ENCODE peak calls at places on chromosomes 4 and X, in five cellular contexts. C, F, N, R and T are unnamed samples. For H3K36me3 and H3K4me1, the result is how much of the 10 kb centered on the place peaks cover.

GRCh38 chr4:113762061-113762850 is 718 bp upstream of the CAMK2D start:
- DNase-seq in N (peak), C (peak), R (peak), F (peak), T (peak)

GRCh38 chr4:149493492-149493891 is 322.2 kb downstream of the IQCM start:
- DNase-seq in F (no peak), N (no peak), C (no peak), R (peak), T (no peak)

GRCh38 chr4:5940470-5941203 is 47.8 kb upstream of the CRMP1 start:
- DNase-seq in F (no peak), C (no peak), R (peak), N (no peak), T (no peak)

GRCh38 chr4:153480704-153481103 is 14.5 kb downstream of the TMEM131L start:
- DNase-seq in C (no peak), R (no peak), N (no peak), F (no peak), T (no peak)

GRCh38 chr4:168059251-168059650 is 33.1 kb upstream of the ANXA10 start:
- DNase-seq in C (no peak), N (no peak), F (no peak), R (peak), T (no peak)

GRCh38 chrX:40368611-40369061 is 212.1 kb upstream of the ATP6AP2 start:
- DNase-seq in F (no peak), N (no peak), C (no peak), R (no peak), T (no peak)

GRCh38 chr4:184922301-184922700 is 96.0 kb upstream of the HELT start:
- DNase-seq in N (no peak), C (no peak), F (no peak), R (no peak), T (no peak)

GRCh38 chr4:3870567-3870962 is 104.4 kb downstream of the ADRA2C start:
- DNase-seq in R (no peak), N (no peak), F (no peak), C (no peak), T (no peak)

GRCh38 chr4:10623241-10623640 is 61.3 kb downstream of the CLNK start:
- DNase-seq in F (no peak), C (no peak), N (no peak), R (peak), T (no peak)

GRCh38 chr4:7432531-7433375 is 2.0 kb downstream of the PSAPL1 start:
- DNase-seq in C (no peak), N (no peak), R (no peak), F (no peak), T (peak)

GRCh38 chr4:59608466-59608865 is 1591.7 kb upstream of the ADGRL3 start:
- DNase-seq in C (no peak), R (peak), F (no peak), N (no peak), T (no peak)

GRCh38 chrX:107629533-107629909 is 1.2 kb downstream of the PRPS1 start:
- DNase-seq in C (peak), N (no peak), R (peak), F (no peak), T (no peak)

GRCh38 chr4:70637239-70637920 is 8.8 kb downstream of the ENAM start:
- DNase-seq in F (no peak), C (no peak), N (no peak), R (no peak), T (no peak)

GRCh38 chr4:111678466-111678865 is 466.8 kb upstream of the FAM241A start:
- DNase-seq in F (no peak), N (no peak), R (peak), C (no peak), T (no peak)

GRCh38 chr4:10115657-10116624 is 658 bp downstream of the WDR1 start:
- DNase-seq in C (peak), R (no peak), N (peak), F (peak), T (peak)

GRCh38 chr4:129899849-129900248 is 803.9 kb downstream of the C4orf33 start:
- DNase-seq in R (no peak), N (no peak), C (no peak), F (no peak), T (no peak)

GRCh38 chr4:5973486-5974220 is 44.6 kb downstream of the C4orf50 start:
- DNase-seq in N (no peak), F (no peak), R (no peak), C (no peak), T (no peak)

GRCh38 chr4:175373031-175373430 is 439.0 kb downstream of the GPM6A start:
- DNase-seq in F (no peak), N (no peak), C (no peak), R (peak), T (no peak)

GRCh38 chrX:153061732-153062131 is 5.5 kb downstream of the PNMA3 start:
- DNase-seq in R (peak), C (no peak), F (no peak), N (no peak), T (no peak)

GRCh38 chr4:41132055-41132683 is 82.2 kb downstream of the APBB2 start:
- DNase-seq in C (peak), N (no peak), F (no peak), R (no peak), T (no peak)

GRCh38 chr4:90318208-90318607 is 191.0 kb downstream of the CCSER1 start:
- DNase-seq in F (no peak), R (peak), N (no peak), C (no peak), T (no peak)

GRCh38 chr4:137923494-137923893 is 318.7 kb downstream of the SLC7A11 start:
- DNase-seq in C (no peak), R (no peak), F (no peak), N (no peak), T (no peak)

GRCh38 chr4:185237185-185237584 is 27.8 kb downstream of the SNX25 start:
- DNase-seq in R (no peak), F (no peak), C (no peak), N (no peak), T (no peak)

GRCh38 chrX:134171661-134172587 is 65.1 kb upstream of the CCDC160 start:
- DNase-seq in F (no peak), R (no peak), N (peak), C (peak), T (peak)

GRCh38 chr4:18185491-18185890 is 163.9 kb upstream of the LCORL start:
- DNase-seq in N (no peak), C (no peak), F (no peak), R (no peak), T (no peak)

GRCh38 chr4:92047209-92047877 is 256.4 kb upstream of the GRID2 start:
- DNase-seq in F (no peak), N (no peak), C (no peak), R (peak), T (no peak)

GRCh38 chr4:169627307-169627706 is 6.9 kb downstream of the CLCN3 start:
- DNase-seq in F (no peak), C (no peak), R (no peak), N (no peak), T (no peak)

GRCh38 chr4:114603455-114603854 is 4.8 kb downstream of the UGT8 start:
- DNase-seq in C (no peak), N (no peak), F (no peak), R (no peak), T (no peak)

GRCh38 chr4:99572527-99573240 is 1.9 kb upstream of the MTTP start:
- DNase-seq in N (no peak), F (no peak), C (no peak), R (no peak), T (no peak)

GRCh38 chr4:25051534-25051933 is 20.8 kb upstream of the LGI2 start:
- DNase-seq in C (no peak), R (peak), F (no peak), N (no peak), T (no peak)

GRCh38 chr4:32748498-32748897 is 2028.3 kb downstream of the PCDH7 start:
- DNase-seq in R (no peak), C (no peak), F (no peak), N (no peak), T (no peak)

GRCh38 chr4:153735901-153736461 is 23.8 kb downstream of the RNF175 start:
- DNase-seq in N (no peak), F (no peak), C (no peak), R (peak), T (no peak)

GRCh38 chr4:183841001-183841400 is 64.1 kb upstream of the STOX2 start:
- DNase-seq in F (no peak), N (no peak), C (no peak), R (no peak), T (no peak)

GRCh38 chr4:188246488-188246887 is 107.2 kb downstream of the TRIML1 start:
- DNase-seq in C (no peak), N (no peak), R (no peak), F (no peak), T (no peak)

GRCh38 chr4:118865091-118865708 is 23.5 kb upstream of the SYNPO2 start:
- DNase-seq in N (no peak), C (peak), F (no peak), R (peak), T (peak)

GRCh38 chrX:81316163-81316562 is 114.3 kb downstream of the SH3BGRL start:
- DNase-seq in C (no peak), R (peak), F (no peak), N (no peak), T (no peak)

GRCh38 chr4:173146456-173146855 is 22.2 kb upstream of the GALNT7 start:
- DNase-seq in R (no peak), F (no peak), N (no peak), C (no peak), T (no peak)

GRCh38 chr4:173014113-173014558 is 154.5 kb upstream of the GALNT7 start:
- DNase-seq in R (peak), N (no peak), C (no peak), F (no peak), T (no peak)

GRCh38 chr4:164204434-164204833 is 549.5 kb upstream of the SMIM31 start:
- DNase-seq in C (no peak), N (no peak), F (no peak), R (peak), T (no peak)
- H3K27ac ChIP-seq in C (no peak), N (no peak), F (no peak), R (peak), T (no peak)

GRCh38 chr4:107691378-107691777 is 28.7 kb downstream of the PAPSS1 start:
- DNase-seq in N (no peak), F (no peak), C (no peak), R (no peak), T (no peak)
- H3K36me3 ChIP-seq in N (under half), F (under half), C (under half), R (under half), T (under half)

DNA sequence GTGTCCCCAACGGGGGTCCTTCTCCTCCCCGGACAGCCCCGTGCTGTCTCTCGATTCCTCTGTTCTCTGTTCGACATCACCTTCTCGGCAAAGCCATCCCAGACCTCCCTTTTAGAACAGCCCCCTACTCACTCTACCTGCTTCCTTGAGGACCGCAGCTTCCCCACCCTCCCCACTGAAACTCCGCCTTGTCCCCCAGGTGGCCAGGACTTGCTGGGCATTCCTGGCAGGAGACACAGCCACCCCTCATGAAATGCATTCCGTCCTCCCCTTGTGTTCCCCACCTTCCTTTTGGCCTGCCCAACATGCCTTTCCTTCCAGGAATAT is 34.8 kb upstream of the GPR78 start:
- DNase-seq in C (no peak), N (no peak), F (no peak), R (no peak), T (no peak)
- H3K4me1 ChIP-seq in C (under half), N (under half), F (under half), R (under half), T (under half)

DNA sequence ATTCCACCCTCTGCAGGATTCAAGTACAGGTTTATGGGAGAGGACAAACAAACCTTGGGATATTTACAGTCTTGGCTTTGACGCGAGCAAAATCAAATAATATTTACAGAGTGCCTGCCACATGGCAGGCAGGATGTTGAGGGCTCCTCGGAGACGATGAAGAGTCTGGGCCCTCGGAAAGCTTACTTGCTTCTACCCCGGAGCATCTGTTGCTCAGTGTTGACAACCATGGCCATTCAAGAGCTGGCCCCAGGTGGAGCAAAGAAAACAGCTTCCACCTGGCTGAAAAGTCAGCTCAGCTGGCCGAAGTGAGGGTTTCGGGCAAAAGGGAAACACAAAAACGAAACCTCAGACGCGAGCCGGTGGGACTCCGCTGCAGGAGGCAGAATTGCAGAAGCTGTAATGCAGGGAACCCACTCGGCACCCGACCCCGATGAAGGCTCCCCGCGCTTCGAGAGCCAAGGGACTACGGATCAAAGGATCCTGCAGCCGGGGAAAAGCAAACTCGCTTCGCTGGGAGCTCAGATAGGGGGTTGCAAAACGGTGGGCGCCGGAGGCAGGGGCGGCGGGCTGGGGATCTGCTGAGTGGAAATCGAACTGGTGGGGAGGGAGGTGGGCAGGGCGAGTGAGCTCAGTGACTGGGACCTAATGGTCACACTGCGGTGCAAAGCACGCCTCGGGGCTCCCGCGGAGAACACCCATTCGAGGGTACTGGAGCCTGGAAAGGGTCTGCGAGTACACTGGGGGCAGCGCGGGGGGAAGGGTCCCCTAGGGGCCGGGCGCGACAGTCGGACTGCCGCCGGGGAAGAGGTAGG is 777 bp downstream of the ATP8A1 start:
- DNase-seq in R (no peak), N (peak), C (peak), F (peak), T (peak)
- H3K27ac ChIP-seq in R (no peak), N (peak), C (peak), F (peak), T (peak)

DNA sequence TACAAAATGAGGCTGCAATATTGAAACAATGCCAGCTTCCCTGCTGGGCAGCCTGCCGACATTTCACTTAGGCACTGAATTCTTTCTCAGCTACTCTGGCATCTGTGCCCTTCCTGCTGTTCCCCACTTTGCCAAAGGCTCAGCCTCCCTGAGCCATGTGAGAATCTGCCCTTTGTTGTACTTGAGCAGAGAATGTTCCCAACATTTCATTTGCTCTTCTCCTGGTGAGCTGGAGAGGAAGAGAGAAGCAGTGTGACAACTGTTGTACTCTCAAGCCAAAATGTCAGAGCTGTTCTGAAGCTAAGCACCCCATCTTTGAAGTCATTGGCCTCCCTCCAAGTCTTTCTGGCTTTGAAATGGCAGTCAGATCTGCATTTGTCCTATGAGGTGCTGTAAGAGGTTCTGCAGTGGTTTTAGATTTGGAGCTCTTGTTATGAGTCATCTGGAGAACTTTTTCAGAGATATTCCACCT is 32.5 kb downstream of the LANCL3 start:
- DNase-seq in C (no peak), F (no peak), R (no peak), N (no peak), T (no peak)
- H3K36me3 ChIP-seq in C (under half), F (under half), R (under half), N (under half), T (under half)

GRCh38 chr4:2691952-2692435 is 64.1 kb downstream of the TNIP2 start:
- DNase-seq in F (no peak), N (no peak), C (no peak), R (no peak), T (no peak)
- H3K4me1 ChIP-seq in F (under half), N (under half), C (under half), R (under half), T (under half)

DNA sequence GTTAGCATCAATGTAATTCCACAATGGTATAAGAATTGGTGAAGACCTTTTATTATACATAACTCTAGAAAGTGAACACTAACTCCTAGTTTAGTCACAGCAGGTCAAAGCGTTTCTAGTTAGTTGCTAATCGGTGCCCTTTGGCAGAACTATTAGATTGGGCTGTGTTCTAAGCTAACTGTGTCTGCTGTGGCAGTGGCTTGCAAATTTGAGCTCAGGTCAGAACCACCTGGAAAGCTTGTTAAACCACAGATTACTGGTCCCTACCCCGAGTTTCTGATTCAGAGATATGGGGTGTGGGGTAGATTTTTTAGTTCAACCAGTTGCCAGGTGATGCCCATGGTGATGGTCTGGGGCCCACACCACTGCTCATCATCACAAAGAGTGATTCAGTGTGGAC is 332.1 kb downstream of the UNC5C start:
- DNase-seq in N (no peak), R (no peak), F (no peak), C (no peak), T (no peak)
- H3K27ac ChIP-seq in N (no peak), R (no peak), F (no peak), C (no peak), T (no peak)

GRCh38 chrX:132665676-132666075 is 176.8 kb upstream of the MBNL3 start:
- DNase-seq in N (no peak), F (no peak), C (no peak), R (no peak), T (no peak)

GRCh38 chrX:132669142-132669541 is 180.3 kb upstream of the MBNL3 start:
- DNase-seq in C (no peak), N (no peak), F (no peak), R (no peak), T (no peak)

GRCh38 chrX:132676102-132676501 is 187.3 kb upstream of the MBNL3 start:
- DNase-seq in N (no peak), R (no peak), F (no peak), C (no peak), T (no peak)

GRCh38 chrX:132676561-132677186 is 187.8 kb upstream of the MBNL3 start:
- DNase-seq in F (no peak), C (no peak), R (no peak), N (no peak), T (no peak)

GRCh38 chrX:132671229-132671641 is 182.4 kb upstream of the MBNL3 start:
- DNase-seq in N (no peak), C (no peak), R (peak), F (no peak), T (no peak)
- H3K36me3 ChIP-seq in N (under half), C (under half), R (under half), F (under half), T (under half)

GRCh38 chr4:52202251-52202779 is 151.2 kb downstream of the SPATA18 start:
- DNase-seq in N (no peak), F (no peak), C (no peak), R (no peak), T (no peak)
- H3K4me1 ChIP-seq in N (under half), F (under half), C (under half), R (under half), T (under half)

DNA sequence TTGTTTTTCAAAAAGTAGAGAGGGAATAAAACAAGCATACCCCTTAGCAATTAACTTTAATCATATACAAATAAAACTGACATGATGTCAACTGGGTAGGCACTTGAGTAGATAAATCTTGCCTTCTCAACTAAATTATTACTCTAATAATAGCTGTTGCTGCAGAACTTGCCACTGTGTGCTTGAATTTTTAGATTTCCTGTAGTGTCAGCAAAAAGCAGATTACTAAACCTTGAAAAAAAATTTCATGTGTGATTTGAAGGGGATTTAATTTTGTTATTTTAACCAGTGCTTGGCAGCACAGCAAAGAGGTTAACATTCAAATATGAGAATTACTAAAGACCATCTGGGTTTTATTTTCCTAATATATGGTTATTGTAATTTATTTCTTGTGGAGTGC is 438.3 kb upstream of the SPANXN1 start:
- DNase-seq in R (no peak), N (no peak), F (no peak), C (no peak), T (no peak)
- H3K27ac ChIP-seq in R (no peak), N (no peak), F (no peak), C (no peak), T (no peak)